ENCODE peak calls at places on chromosome 15, in four cellular contexts. R, U, B and W are unnamed samples.
A peak's percentile ranks its signal among the peaks of the same experiment; 100 is the strongest.

GRCh38 chr15:48414015-48414414 is 82.8 kb downstream of the DUT start:
- DNase-seq in R (no peak), U (no peak), B (peak; percentile 79), W (no peak)

GRCh38 chr15:51801391-51801835 is 28.0 kb upstream of the TMOD3 start:
- DNase-seq in R (peak; percentile 26), U (peak; percentile 31), B (no peak), W (peak; percentile 27)

GRCh38 chr15:39834256-39834655 is 51.6 kb upstream of the FSIP1 start:
- DNase-seq in R (no peak), U (no peak), B (no peak), W (no peak)

GRCh38 chr15:101820781-101821180 is 8.8 kb downstream of the OR4F15 start:
- DNase-seq in R (no peak), U (no peak), B (no peak), W (no peak)

GRCh38 chr15:89496155-89497098 is at the start of gene RHCG:
- DNase-seq in R (no peak), U (no peak), B (no peak), W (peak; percentile 8)

GRCh38 chr15:64017082-64017588 is 29.1 kb downstream of the DAPK2 start:
- DNase-seq in R (peak; percentile 91), U (no peak), B (no peak), W (no peak)

GRCh38 chr15:76149291-76149910 is 89.6 kb downstream of the TMEM266 start:
- DNase-seq in R (no peak), U (no peak), B (peak; percentile 14), W (no peak)

GRCh38 chr15:74275957-74276356 is 39.8 kb downstream of the CCDC33 start:
- DNase-seq in R (no peak), U (no peak), B (no peak), W (no peak)

GRCh38 chr15:59738676-59739075 is 49.6 kb upstream of the BNIP2 start:
- DNase-seq in R (no peak), U (no peak), B (no peak), W (no peak)

GRCh38 chr15:70158309-70158995 is 60.7 kb upstream of the TLE3 start:
- DNase-seq in R (no peak), U (no peak), B (no peak), W (no peak)

GRCh38 chr15:96353931-96354730 is 23.6 kb downstream of the NR2F2 start:
- DNase-seq in R (no peak), U (no peak), B (no peak), W (no peak)